ENCODE peak calls at places on chromosomes 16 and 17, in six cellular contexts. W, C, M, B, V and N are unnamed samples.

GRCh38 chr17:17811381-17812210 is 25.2 kb downstream of the SREBF1 start:
- DNase-seq in V (no peak), W (peak), C (no peak), M (no peak), B (no peak), N (no peak)

GRCh38 chr17:49365667-49366066 is 3.6 kb upstream of the ZNF652 start:
- DNase-seq in V (no peak), C (no peak), W (peak), M (peak), B (peak), N (no peak)

GRCh38 chr17:58329035-58329807 is 626 bp upstream of the TSPOAP1 start:
- DNase-seq in W (peak), C (no peak), B (no peak), V (no peak), M (peak), N (no peak)

GRCh38 chr17:81912441-81913309 is 1.5 kb upstream of the PCYT2 start:
- DNase-seq in C (no peak), V (no peak), W (no peak), M (no peak), B (no peak), N (no peak)

GRCh38 chr17:45718791-45719190 is 65.3 kb upstream of the CRHR1 start:
- DNase-seq in B (no peak), M (no peak), W (no peak), V (no peak), C (no peak), N (no peak)

GRCh38 chr17:73705594-73705993 is 61.3 kb upstream of the SDK2 start:
- DNase-seq in M (no peak), W (no peak), B (peak), C (no peak), V (peak), N (peak)

GRCh38 chr16:70723740-70724145 is 37.9 kb upstream of the MTSS2 start:
- DNase-seq in C (no peak), M (no peak), B (no peak), W (no peak), V (no peak), N (no peak)

GRCh38 chr16:62170642-62171041 is 134.4 kb upstream of the CDH8 start:
- DNase-seq in V (no peak), M (no peak), C (no peak), B (no peak), W (no peak), N (no peak)

GRCh38 chr17:67496286-67496685 is 119.2 kb downstream of the PITPNC1 start:
- DNase-seq in B (no peak), V (peak), C (no peak), W (no peak), M (no peak), N (no peak)

GRCh38 chr17:73474370-73474988 is 162.7 kb upstream of the CDC42EP4 start:
- DNase-seq in V (peak), C (peak), B (peak), W (no peak), M (no peak), N (peak)

GRCh38 chr17:74773871-74774286 is 2.3 kb downstream of the NAT9 start:
- DNase-seq in C (no peak), W (no peak), M (no peak), V (peak), B (peak), N (no peak)

GRCh38 chr17:80422276-80422675 is 7.3 kb downstream of the ENDOV start:
- DNase-seq in V (no peak), B (no peak), W (no peak), C (no peak), M (no peak), N (no peak)

GRCh38 chr17:6756425-6757012 is 673 bp downstream of the XAF1 start:
- DNase-seq in B (peak), C (no peak), W (no peak), V (no peak), M (no peak), N (no peak)

GRCh38 chr16:26957283-26957859 is 109.4 kb upstream of the C16orf82 start:
- DNase-seq in V (no peak), B (no peak), M (no peak), W (no peak), C (no peak), N (no peak)

GRCh38 chr17:14209215-14209614 is 27.4 kb downstream of the CDRT15 start:
- DNase-seq in M (no peak), W (no peak), B (no peak), V (no peak), C (no peak), N (no peak)

GRCh38 chr17:83196088-83196765 is 116.8 kb downstream of the METRNL start:
- DNase-seq in V (peak), W (no peak), M (no peak), B (peak), C (no peak), N (no peak)

GRCh38 chr17:80152057-80152831 is 5.3 kb upstream of the EIF4A3 start:
- DNase-seq in C (peak), B (no peak), V (peak), M (no peak), W (no peak), N (no peak)

GRCh38 chr17:8665681-8666080 is 35.2 kb upstream of the MYH10 start:
- DNase-seq in B (no peak), C (no peak), M (no peak), V (peak), W (no peak), N (no peak)

GRCh38 chr16:85995591-85996461 is 96.9 kb downstream of the IRF8 start:
- DNase-seq in B (no peak), W (no peak), M (no peak), C (no peak), V (no peak), N (no peak)

GRCh38 chr17:57404073-57404472 is 147.8 kb downstream of the MSI2 start:
- DNase-seq in B (no peak), W (no peak), V (no peak), M (no peak), C (no peak), N (peak)

GRCh38 chr17:57397402-57397801 is 141.1 kb downstream of the MSI2 start:
- DNase-seq in M (no peak), C (no peak), W (no peak), B (no peak), V (no peak), N (no peak)

GRCh38 chr17:39846205-39846604 is 17.9 kb downstream of the IKZF3 start:
- DNase-seq in B (no peak), V (no peak), M (no peak), W (no peak), C (no peak), N (no peak)

GRCh38 chr17:74924250-74924948 is at the start of gene OTOP2:
- DNase-seq in M (no peak), V (no peak), C (no peak), B (no peak), W (peak), N (no peak)

GRCh38 chr17:16954541-16954940 is 17.4 kb downstream of the TNFRSF13B start:
- DNase-seq in C (no peak), M (no peak), W (no peak), B (peak), V (no peak), N (no peak)

GRCh38 chr16:56869513-56870270 is 4.7 kb downstream of the SLC12A3 start:
- DNase-seq in C (no peak), V (no peak), M (peak), B (peak), W (peak), N (no peak)

GRCh38 chr17:76271669-76272540 is 6.8 kb downstream of the UBALD2 start:
- DNase-seq in W (no peak), V (no peak), B (no peak), M (no peak), C (no peak), N (no peak)

GRCh38 chr17:32197987-32198386 is 55.7 kb downstream of the RHOT1 start:
- DNase-seq in M (no peak), B (no peak), V (no peak), C (no peak), W (no peak), N (no peak)

GRCh38 chr16:84990782-84991181 is 20.6 kb downstream of the ZDHHC7 start:
- DNase-seq in M (no peak), W (no peak), C (no peak), B (no peak), V (no peak), N (no peak)

GRCh38 chr17:77096570-77097214 is 44.1 kb upstream of the SEC14L1 start:
- DNase-seq in V (peak), B (peak), W (no peak), M (peak), C (peak), N (no peak)

GRCh38 chr17:67125417-67125816 is 81.1 kb downstream of the CACNG1 start:
- DNase-seq in C (peak), M (no peak), V (peak), B (peak), W (no peak), N (no peak)

GRCh38 chr16:85460983-85461813 is 151.9 kb upstream of the GSE1 start:
- DNase-seq in V (peak), W (peak), M (no peak), C (no peak), B (peak), N (peak)

GRCh38 chr17:77851921-77852320 is 106.6 kb upstream of the TNRC6C start:
- DNase-seq in W (no peak), V (no peak), B (no peak), C (no peak), M (no peak), N (no peak)

GRCh38 chr16:50490828-50491227 is 57.4 kb upstream of the NKD1 start:
- DNase-seq in V (no peak), W (no peak), M (no peak), C (no peak), B (no peak), N (no peak)

GRCh38 chr16:10261077-10261476 is 78.8 kb upstream of the GRIN2A start:
- DNase-seq in M (no peak), W (no peak), B (no peak), C (no peak), V (no peak), N (no peak)

GRCh38 chr17:17691468-17692263 is 10.4 kb downstream of the RAI1 start:
- DNase-seq in C (no peak), W (no peak), M (no peak), V (no peak), B (no peak), N (no peak)

GRCh38 chr17:59492091-59492451 is 73.3 kb upstream of the DHX40 start:
- DNase-seq in B (no peak), W (no peak), V (no peak), M (no peak), C (peak), N (no peak)

GRCh38 chr16:50252082-50252611 is 14.2 kb upstream of the ADCY7 start:
- DNase-seq in M (no peak), C (no peak), W (no peak), V (no peak), B (no peak), N (no peak)

GRCh38 chr16:49969356-49970030 is 55.5 kb upstream of the CNEP1R1 start:
- DNase-seq in W (peak), B (no peak), C (peak), V (peak), M (no peak), N (no peak)

GRCh38 chr17:20995873-20996723 is 46.7 kb downstream of the USP22 start:
- DNase-seq in M (no peak), C (no peak), V (no peak), B (no peak), W (no peak), N (no peak)
- H3K27ac ChIP-seq in M (no peak), C (no peak), V (no peak), B (no peak), W (no peak), N (no peak)

DNA sequence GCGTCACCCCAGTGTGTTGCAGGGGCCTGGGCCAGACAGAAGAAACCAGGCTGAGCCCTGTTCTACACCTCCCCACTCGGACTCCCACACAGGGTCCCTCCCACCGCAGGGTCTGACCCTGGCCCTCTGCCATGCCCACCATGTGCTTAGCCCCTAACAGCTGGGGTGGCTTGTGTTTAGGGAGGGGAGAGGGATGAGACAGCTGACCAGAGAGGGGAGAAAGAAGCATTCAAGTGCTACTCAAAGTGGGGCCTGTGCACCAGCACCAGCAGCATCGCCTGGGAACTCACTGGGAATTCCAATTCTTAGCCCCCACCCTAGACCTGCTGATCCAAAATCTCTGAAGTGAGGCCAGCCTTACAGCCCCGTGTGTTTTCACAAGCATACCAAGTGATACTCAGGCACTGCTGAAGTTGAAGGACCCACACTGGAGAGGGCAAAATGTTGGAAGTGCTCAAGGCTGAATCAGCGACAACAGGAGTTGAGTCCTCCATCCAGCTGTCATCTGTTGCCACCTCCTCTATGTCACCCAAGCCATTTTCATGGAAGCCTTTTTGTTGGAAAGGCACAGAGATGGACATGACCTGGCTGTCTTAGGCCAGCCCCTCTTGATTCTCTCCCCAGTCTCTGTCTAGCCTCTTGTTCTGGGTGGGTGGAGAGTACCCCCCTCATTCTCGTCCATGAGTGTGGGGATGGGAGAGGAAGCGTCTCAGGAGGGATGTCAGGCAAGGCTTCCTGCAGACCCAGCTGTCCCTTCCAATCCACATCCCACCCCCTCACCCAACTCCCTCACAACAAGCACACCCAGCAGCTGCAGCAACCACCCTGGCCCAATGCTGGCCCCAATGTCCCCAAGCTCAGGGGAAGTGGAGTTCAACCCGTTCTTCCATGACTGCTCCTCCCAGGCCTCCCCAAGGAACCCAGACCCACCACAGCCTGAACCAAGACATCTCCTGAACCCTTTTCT is 47.1 kb downstream of the FZD2 start:
- DNase-seq in W (no peak), B (no peak), C (no peak), V (peak), M (no peak), N (no peak)
- H3K9ac ChIP-seq in W (no peak), B (no peak), C (no peak), V (no peak), M (no peak), N (no peak)

GRCh38 chr16:88921603-88921995 is 55.1 kb upstream of the PABPN1L start:
- DNase-seq in V (no peak), C (no peak), B (no peak), W (no peak), M (no peak), N (no peak)

GRCh38 chr16:88922114-88922825 is 54.7 kb downstream of the CBFA2T3 start:
- DNase-seq in C (no peak), B (peak), W (peak), M (no peak), V (peak), N (peak)

GRCh38 chr16:88923450-88923849 is 53.6 kb downstream of the CBFA2T3 start:
- DNase-seq in W (no peak), B (no peak), V (no peak), M (no peak), C (no peak), N (no peak)

GRCh38 chr16:88923926-88924833 is 52.8 kb downstream of the CBFA2T3 start:
- DNase-seq in B (no peak), V (no peak), C (no peak), W (peak), M (no peak), N (no peak)

GRCh38 chr16:88922826-88923410 is 54.1 kb downstream of the CBFA2T3 start:
- DNase-seq in M (no peak), C (no peak), W (no peak), V (no peak), B (no peak), N (no peak)
- H3K27ac ChIP-seq in M (no peak), C (no peak), W (no peak), V (no peak), B (no peak), N (no peak)

DNA sequence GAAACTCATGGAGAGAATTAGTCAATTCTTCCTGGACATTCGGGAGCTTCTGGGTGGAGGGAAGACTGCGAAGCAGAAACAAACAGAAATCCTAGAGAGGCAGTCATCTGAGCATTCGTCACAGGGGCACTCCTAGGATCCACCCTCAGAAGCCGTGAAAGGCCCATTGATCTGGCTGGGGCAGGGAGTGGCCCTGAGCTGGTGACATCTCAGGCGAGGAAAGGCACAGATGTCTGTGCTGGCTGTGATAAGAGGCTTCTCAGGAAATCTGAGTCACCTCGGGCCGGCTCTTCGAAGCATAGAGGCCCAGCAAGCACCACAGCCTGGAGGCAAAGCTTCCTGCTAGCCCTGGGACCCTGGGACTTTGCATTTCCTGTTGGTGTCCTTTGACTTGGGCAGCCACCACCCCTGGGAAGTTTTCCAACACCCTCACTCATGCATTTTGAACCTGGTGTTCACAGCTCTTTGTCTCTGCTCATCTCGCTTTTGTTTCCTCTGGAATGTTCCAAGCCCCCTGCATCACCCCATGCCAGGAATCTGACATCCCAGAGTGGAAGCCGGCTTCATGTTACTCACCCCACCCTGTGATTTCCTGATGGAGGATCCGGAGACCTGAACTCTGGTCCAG is 23.3 kb upstream of the CDRT4 start:
- DNase-seq in V (peak), W (peak), C (peak), M (no peak), B (peak), N (peak)
- H3K9ac ChIP-seq in V (peak), W (no peak), C (no peak), M (no peak), B (peak), N (no peak)

GRCh38 chr16:48946687-48947370 is 334.8 kb downstream of the CBLN1 start:
- DNase-seq in C (no peak), B (no peak), M (no peak), W (no peak), V (no peak), N (no peak)
- H3K27ac ChIP-seq in C (no peak), B (no peak), M (no peak), W (no peak), V (no peak), N (no peak)

GRCh38 chr16:23505942-23506605 is 4.2 kb downstream of the GGA2 start:
- DNase-seq in M (no peak), V (no peak), W (peak), B (peak), C (no peak), N (no peak)

GRCh38 chr16:23502466-23502865 is 7.8 kb downstream of the GGA2 start:
- DNase-seq in V (no peak), W (no peak), M (no peak), B (no peak), C (no peak), N (no peak)

GRCh38 chr16:23504453-23505179 is 5.7 kb downstream of the GGA2 start:
- DNase-seq in C (peak), W (peak), B (peak), M (no peak), V (peak), N (peak)

GRCh38 chr16:23505180-23505665 is 5.1 kb downstream of the GGA2 start:
- DNase-seq in W (peak), B (no peak), V (no peak), C (no peak), M (no peak), N (no peak)

DNA sequence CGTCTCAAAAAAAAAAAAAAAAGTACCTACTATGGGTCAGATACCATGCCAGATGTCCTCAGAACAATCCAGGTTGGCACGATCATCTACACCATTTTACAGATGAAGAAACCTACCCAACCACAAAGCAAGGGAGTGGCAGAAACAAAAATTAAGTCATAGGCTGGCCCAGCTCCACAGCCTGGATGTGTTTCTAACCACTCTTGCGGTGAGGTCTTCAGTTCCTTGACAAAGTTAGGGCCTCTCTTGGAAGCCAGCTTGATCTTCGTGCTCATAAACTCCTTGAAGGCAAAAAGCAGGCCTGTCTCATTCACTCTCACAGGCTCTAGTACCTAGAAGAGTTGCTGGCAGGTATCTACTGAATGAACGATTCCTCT is 6.2 kb downstream of the GGA2 start:
- DNase-seq in W (no peak), M (no peak), B (peak), C (no peak), V (peak), N (no peak)
- H3K9ac ChIP-seq in W (no peak), M (no peak), B (peak), C (no peak), V (peak), N (no peak)

DNA sequence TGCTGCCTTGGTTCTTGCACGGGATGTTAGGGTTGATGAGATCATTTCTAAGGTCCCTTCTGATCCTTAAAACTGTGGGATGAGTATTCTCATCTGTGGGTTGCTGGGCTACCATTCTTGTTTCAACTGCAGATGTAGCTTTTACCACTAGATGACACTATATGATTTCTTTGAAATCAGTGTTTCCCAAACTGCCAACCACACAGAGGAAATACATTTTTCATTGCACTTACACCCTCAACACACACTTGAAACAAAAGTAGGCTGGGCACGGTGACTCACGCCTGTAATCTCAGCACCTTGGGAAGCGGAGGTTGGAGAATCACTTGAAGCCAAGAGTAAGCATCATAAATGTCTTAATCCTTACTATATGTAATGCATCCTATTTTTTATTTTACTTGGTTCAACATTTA is 15.3 kb downstream of the LCMT1 start:
- DNase-seq in V (peak), B (peak), C (peak), M (peak), W (no peak), N (peak)
- H3K27ac ChIP-seq in V (peak), B (peak), C (no peak), M (no peak), W (no peak), N (no peak)

DNA sequence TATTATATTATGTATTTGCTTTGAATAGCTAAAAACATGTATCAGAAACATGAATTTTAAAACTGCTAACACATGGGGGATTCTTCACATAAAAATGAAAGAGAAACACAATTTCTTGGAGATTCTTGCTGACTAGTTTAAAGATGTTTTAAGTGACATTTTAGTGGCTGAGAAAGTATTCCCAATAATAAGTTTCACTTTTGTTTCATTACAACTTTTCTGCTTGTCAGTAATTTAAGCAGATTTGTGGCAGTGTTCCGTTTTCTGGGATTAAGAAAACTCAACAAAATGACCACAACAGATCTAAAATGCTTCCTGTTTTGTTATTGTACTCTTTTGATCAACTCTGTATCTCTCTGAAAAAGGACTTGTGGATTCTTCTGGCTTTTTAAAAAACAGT is 75.9 kb downstream of the NLK start:
- DNase-seq in W (no peak), V (no peak), C (no peak), M (peak), B (no peak), N (no peak)
- H3K9ac ChIP-seq in W (no peak), V (no peak), C (no peak), M (no peak), B (no peak), N (no peak)